ENCODE peak calls at places on chromosomes 5 and 9, in six cellular contexts. Y, U, N, W, F and Q are unnamed samples.

GRCh38 chr5:120382813-120383212 is 81.3 kb upstream of the PRR16 start:
- DNase-seq in Y (no peak), U (no peak), N (no peak), W (no peak), F (no peak), Q (no peak)

GRCh38 chr9:133506653-133507038 is 18.1 kb downstream of the MYMK start:
- DNase-seq in Y (no peak), U (no peak), N (no peak), W (peak), F (no peak), Q (no peak)

GRCh38 chr5:7878381-7878873 is 9.5 kb downstream of the MTRR start:
- DNase-seq in Y (no peak), U (no peak), N (no peak), W (peak), F (no peak), Q (no peak)

GRCh38 chr9:133974631-133975341 is 17.3 kb downstream of the VAV2 start:
- DNase-seq in Y (no peak), U (no peak), N (no peak), W (no peak), F (no peak), Q (no peak)

GRCh38 chr5:3024976-3025375 is 273.5 kb upstream of the IRX2 start:
- DNase-seq in Y (no peak), U (no peak), N (no peak), W (no peak), F (no peak), Q (no peak)

GRCh38 chr5:123582570-123583293 is 70.8 kb downstream of the CSNK1G3 start:
- DNase-seq in Y (no peak), U (no peak), N (no peak), W (peak), F (no peak), Q (no peak)

GRCh38 chr9:6672118-6672517 is 26.6 kb upstream of the GLDC start:
- DNase-seq in Y (no peak), U (no peak), N (no peak), W (no peak), F (no peak), Q (no peak)

GRCh38 chr5:120159155-120159554 is 304.9 kb upstream of the PRR16 start:
- DNase-seq in Y (no peak), U (no peak), N (no peak), W (no peak), F (no peak), Q (no peak)

GRCh38 chr9:138074516-138074915 is 196.9 kb downstream of the CACNA1B start:
- DNase-seq in Y (no peak), U (no peak), N (no peak), W (no peak), F (no peak), Q (no peak)

GRCh38 chr9:81629440-81629839 is 59.9 kb downstream of the TLE1 start:
- DNase-seq in Y (no peak), U (no peak), N (no peak), W (no peak), F (no peak), Q (no peak)

GRCh38 chr5:127101533-127101932 is 28.2 kb upstream of the C5orf63 start:
- DNase-seq in Y (no peak), U (no peak), N (no peak), W (no peak), F (no peak), Q (no peak)

GRCh38 chr5:25950681-25951080 is 1087.7 kb downstream of the CDH9 start:
- DNase-seq in Y (no peak), U (no peak), N (no peak), W (no peak), F (no peak), Q (no peak)

GRCh38 chr5:164335837-164336236 is 830.4 kb downstream of the MAT2B start:
- DNase-seq in Y (no peak), U (no peak), N (no peak), W (no peak), F (no peak), Q (no peak)

GRCh38 chr5:27412379-27412778 is 374.0 kb upstream of the CDH9 start:
- DNase-seq in Y (no peak), U (no peak), N (no peak), W (no peak), F (no peak), Q (no peak)

GRCh38 chr5:154418344-154418820 is 27.4 kb upstream of the SAP30L start:
- DNase-seq in Y (no peak), U (no peak), N (no peak), W (no peak), F (no peak), Q (no peak)

GRCh38 chr5:93371893-93372292 is 209.1 kb downstream of the NR2F1-AS1 start:
- DNase-seq in Y (no peak), U (no peak), N (no peak), W (no peak), F (no peak), Q (no peak)

GRCh38 chr5:42691413-42691861 is 65.2 kb upstream of the CCDC152 start:
- DNase-seq in Y (no peak), U (no peak), N (no peak), W (peak), F (no peak), Q (no peak)

GRCh38 chr5:96747718-96748117 is 60.0 kb downstream of the ERAP1 start:
- DNase-seq in Y (no peak), U (no peak), N (no peak), W (no peak), F (no peak), Q (no peak)

GRCh38 chr5:95591490-95591901 is 28.4 kb upstream of the GPR150 start:
- DNase-seq in Y (no peak), U (no peak), N (no peak), W (peak), F (no peak), Q (no peak)

GRCh38 chr9:105330201-105330600 is 85.8 kb downstream of the SLC44A1 start:
- DNase-seq in Y (no peak), U (no peak), N (no peak), W (no peak), F (no peak), Q (no peak)

GRCh38 chr9:126027566-126027965 is 280.4 kb downstream of the PBX3 start:
- DNase-seq in Y (no peak), U (no peak), N (no peak), W (no peak), F (no peak), Q (no peak)

GRCh38 chr5:160432815-160433214 is 11.2 kb downstream of the PTTG1 start:
- DNase-seq in Y (no peak), U (no peak), N (no peak), W (no peak), F (no peak), Q (no peak)

GRCh38 chr9:26753971-26754370 is 138.6 kb downstream of the CAAP1 start:
- DNase-seq in Y (no peak), U (no peak), N (no peak), W (no peak), F (no peak), Q (no peak)

GRCh38 chr5:891117-891836 is 1.3 kb downstream of the BRD9 start:
- DNase-seq in Y (no peak), U (no peak), N (no peak), W (no peak), F (no peak), Q (no peak)

GRCh38 chr5:113071401-113071800 is 94.8 kb downstream of the DCP2 start:
- DNase-seq in Y (no peak), U (no peak), N (no peak), W (no peak), F (no peak), Q (no peak)

GRCh38 chr5:100697970-100698369 is 162.8 kb downstream of the FAM174A start:
- DNase-seq in Y (no peak), U (no peak), N (no peak), W (no peak), F (no peak), Q (no peak)

GRCh38 chr9:20621553-20622329 is 558 bp downstream of the MLLT3 start:
- DNase-seq in Y (peak), U (peak), N (peak), W (peak), F (peak), Q (peak)